ENCODE peak calls at places on chromosomes 16 and 17, in eight cellular contexts. One of them, this sample, is unnamed.

GRCh38 chr17:51385208-51385607 is 124.9 kb downstream of the UTP18 start:
- DNase-seq in cardiac muscle cell: no peak
- DNase-seq in IMR-90: no peak
- DNase-seq in HCT116: no peak
- DNase-seq in PC-3: no peak
- DNase-seq in astrocyte: no peak
- DNase-seq in right atrium auricular region: no peak
- DNase-seq in tibial artery: no peak
- DNase-seq in this sample: no peak

GRCh38 chr16:72560617-72561016 is 388.7 kb upstream of the PMFBP1 start:
- DNase-seq in IMR-90: no peak
- DNase-seq in tibial artery: no peak
- DNase-seq in PC-3: no peak
- DNase-seq in cardiac muscle cell: peak
- DNase-seq in right atrium auricular region: no peak
- DNase-seq in astrocyte: no peak
- DNase-seq in HCT116: no peak
- DNase-seq in this sample: no peak

GRCh38 chr17:78435330-78436005 is 57.0 kb downstream of the PGS1 start:
- DNase-seq in PC-3: no peak
- DNase-seq in tibial artery: no peak
- DNase-seq in right atrium auricular region: no peak
- DNase-seq in astrocyte: no peak
- DNase-seq in HCT116: no peak
- DNase-seq in IMR-90: no peak
- DNase-seq in cardiac muscle cell: no peak
- DNase-seq in this sample: no peak

GRCh38 chr17:2796164-2797140 is at the start of gene RAP1GAP2:
- DNase-seq in tibial artery: peak
- DNase-seq in cardiac muscle cell: no peak
- DNase-seq in astrocyte: no peak
- DNase-seq in HCT116: no peak
- DNase-seq in right atrium auricular region: peak
- DNase-seq in IMR-90: no peak
- DNase-seq in PC-3: no peak
- DNase-seq in this sample: no peak

GRCh38 chr16:80719573-80719972 is 84.8 kb downstream of the CDYL2 start:
- DNase-seq in IMR-90: no peak
- DNase-seq in astrocyte: no peak
- DNase-seq in right atrium auricular region: no peak
- DNase-seq in PC-3: no peak
- DNase-seq in cardiac muscle cell: no peak
- DNase-seq in HCT116: no peak
- DNase-seq in tibial artery: no peak
- DNase-seq in this sample: no peak

GRCh38 chr16:61581417-61582046 is 454.7 kb downstream of the CDH8 start:
- DNase-seq in cardiac muscle cell: no peak
- DNase-seq in right atrium auricular region: no peak
- DNase-seq in HCT116: no peak
- DNase-seq in astrocyte: no peak
- DNase-seq in IMR-90: no peak
- DNase-seq in tibial artery: no peak
- DNase-seq in PC-3: no peak
- DNase-seq in this sample: no peak

GRCh38 chr16:55655709-55656694 is at the start of gene SLC6A2:
- DNase-seq in PC-3: no peak
- DNase-seq in HCT116: no peak
- DNase-seq in IMR-90: no peak
- DNase-seq in cardiac muscle cell: no peak
- DNase-seq in right atrium auricular region: no peak
- DNase-seq in tibial artery: no peak
- DNase-seq in astrocyte: no peak
- DNase-seq in this sample: no peak

GRCh38 chr17:69047368-69048263 is 13.1 kb downstream of the ABCA9 start:
- DNase-seq in cardiac muscle cell: peak
- DNase-seq in PC-3: no peak
- DNase-seq in HCT116: no peak
- DNase-seq in astrocyte: peak
- DNase-seq in right atrium auricular region: peak
- DNase-seq in IMR-90: peak
- DNase-seq in tibial artery: peak
- DNase-seq in this sample: no peak

GRCh38 chr17:27455569-27455913 is 707 bp upstream of the KSR1 start:
- DNase-seq in PC-3: no peak
- DNase-seq in HCT116: no peak
- DNase-seq in IMR-90: no peak
- DNase-seq in astrocyte: no peak
- DNase-seq in tibial artery: no peak
- DNase-seq in right atrium auricular region: no peak
- DNase-seq in cardiac muscle cell: no peak
- DNase-seq in this sample: no peak

GRCh38 chr17:6870841-6871240 is 39.3 kb upstream of the TEKT1 start:
- DNase-seq in astrocyte: no peak
- DNase-seq in IMR-90: no peak
- DNase-seq in cardiac muscle cell: peak
- DNase-seq in tibial artery: no peak
- DNase-seq in HCT116: no peak
- DNase-seq in right atrium auricular region: no peak
- DNase-seq in PC-3: no peak
- DNase-seq in this sample: no peak

GRCh38 chr16:66692341-66692740 is 4.2 kb downstream of the CMTM4 start:
- DNase-seq in astrocyte: no peak
- DNase-seq in cardiac muscle cell: no peak
- DNase-seq in IMR-90: no peak
- DNase-seq in tibial artery: no peak
- DNase-seq in PC-3: peak
- DNase-seq in HCT116: no peak
- DNase-seq in right atrium auricular region: no peak
- DNase-seq in this sample: no peak

GRCh38 chr16:77897831-77898540 is 109.6 kb downstream of the VAT1L start:
- DNase-seq in astrocyte: no peak
- DNase-seq in cardiac muscle cell: no peak
- DNase-seq in HCT116: no peak
- DNase-seq in PC-3: no peak
- DNase-seq in right atrium auricular region: no peak
- DNase-seq in IMR-90: peak
- DNase-seq in tibial artery: no peak
- DNase-seq in this sample: no peak

GRCh38 chr16:74268372-74268782 is 28.2 kb upstream of the PSMD7 start:
- DNase-seq in right atrium auricular region: no peak
- DNase-seq in astrocyte: no peak
- DNase-seq in HCT116: no peak
- DNase-seq in cardiac muscle cell: no peak
- DNase-seq in IMR-90: no peak
- DNase-seq in PC-3: no peak
- DNase-seq in tibial artery: no peak
- DNase-seq in this sample: no peak

GRCh38 chr17:82978354-82978753 is 101.1 kb upstream of the METRNL start:
- DNase-seq in tibial artery: no peak
- DNase-seq in astrocyte: no peak
- DNase-seq in IMR-90: no peak
- DNase-seq in cardiac muscle cell: no peak
- DNase-seq in right atrium auricular region: no peak
- DNase-seq in PC-3: no peak
- DNase-seq in HCT116: no peak
- DNase-seq in this sample: no peak

GRCh38 chr16:64242510-64242909 is 879.4 kb downstream of the CDH11 start:
- DNase-seq in HCT116: no peak
- DNase-seq in IMR-90: no peak
- DNase-seq in cardiac muscle cell: no peak
- DNase-seq in tibial artery: no peak
- DNase-seq in astrocyte: no peak
- DNase-seq in right atrium auricular region: no peak
- DNase-seq in PC-3: no peak
- DNase-seq in this sample: no peak

GRCh38 chr16:83803811-83804210 is 4.0 kb upstream of the HSBP1 start:
- DNase-seq in right atrium auricular region: no peak
- DNase-seq in tibial artery: no peak
- DNase-seq in HCT116: no peak
- DNase-seq in IMR-90: no peak
- DNase-seq in PC-3: peak
- DNase-seq in cardiac muscle cell: no peak
- DNase-seq in astrocyte: no peak
- DNase-seq in this sample: no peak

GRCh38 chr16:23254338-23254737 is 47.8 kb upstream of the SCNN1B start:
- DNase-seq in right atrium auricular region: no peak
- DNase-seq in PC-3: peak
- DNase-seq in cardiac muscle cell: no peak
- DNase-seq in HCT116: no peak
- DNase-seq in astrocyte: peak
- DNase-seq in tibial artery: no peak
- DNase-seq in IMR-90: peak
- DNase-seq in this sample: no peak

GRCh38 chr17:72111374-72111773 is 9.4 kb upstream of the SOX9 start:
- DNase-seq in astrocyte: no peak
- DNase-seq in cardiac muscle cell: no peak
- DNase-seq in PC-3: no peak
- DNase-seq in IMR-90: no peak
- DNase-seq in right atrium auricular region: no peak
- DNase-seq in tibial artery: no peak
- DNase-seq in HCT116: no peak
- DNase-seq in this sample: no peak

GRCh38 chr16:8634991-8635736 is 13.7 kb downstream of the METTL22 start:
- DNase-seq in astrocyte: peak
- DNase-seq in tibial artery: no peak
- DNase-seq in PC-3: peak
- DNase-seq in cardiac muscle cell: peak
- DNase-seq in HCT116: no peak
- DNase-seq in IMR-90: peak
- DNase-seq in right atrium auricular region: no peak
- DNase-seq in this sample: peak

DNA sequence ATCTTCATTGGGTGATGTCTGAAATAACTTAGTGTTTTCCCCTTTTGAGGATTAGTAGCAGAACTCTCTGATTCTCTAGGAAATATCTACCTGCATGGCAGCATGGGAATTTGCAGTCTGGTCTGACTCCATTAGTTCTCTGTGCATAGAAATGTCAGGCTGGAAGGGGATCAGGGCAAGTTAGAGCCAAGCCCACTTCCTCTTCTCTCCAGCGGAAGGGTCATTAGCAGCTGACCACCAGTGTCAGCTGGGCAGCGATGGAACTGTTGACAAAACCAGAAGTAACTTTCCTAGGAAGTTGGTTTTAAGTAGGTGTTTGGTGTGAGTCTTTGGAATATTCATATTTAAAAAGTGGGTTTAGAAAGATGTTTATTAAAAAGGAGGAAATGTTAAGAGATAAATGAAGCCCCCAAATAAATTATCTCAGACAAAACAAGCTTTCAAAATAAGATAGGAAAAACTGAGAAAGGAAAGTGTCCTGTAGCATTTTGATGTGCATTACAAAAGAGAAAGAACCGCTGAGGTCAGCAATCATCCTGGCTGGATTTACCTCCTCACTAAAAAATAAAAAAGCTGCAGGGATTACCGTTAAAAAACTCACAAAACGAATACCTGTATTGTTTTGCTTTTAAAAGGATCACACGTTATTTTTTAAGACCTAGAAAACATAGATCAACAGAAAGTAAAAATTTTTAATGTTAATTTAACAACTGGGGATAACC is 32.4 kb upstream of the MMD start:
- DNase-seq in right atrium auricular region: no peak
- DNase-seq in PC-3: no peak
- DNase-seq in cardiac muscle cell: no peak
- DNase-seq in astrocyte: no peak
- DNase-seq in HCT116: no peak
- DNase-seq in tibial artery: peak
- DNase-seq in IMR-90: no peak
- DNase-seq in this sample: no peak
- H3K27ac ChIP-seq in right atrium auricular region: no peak
- H3K27ac ChIP-seq in PC-3: peak
- H3K27ac ChIP-seq in cardiac muscle cell: no peak
- H3K27ac ChIP-seq in astrocyte: no peak
- H3K27ac ChIP-seq in HCT116: no peak
- H3K27ac ChIP-seq in tibial artery: no peak
- H3K27ac ChIP-seq in IMR-90: peak
- H3K27ac ChIP-seq in this sample: no peak

DNA sequence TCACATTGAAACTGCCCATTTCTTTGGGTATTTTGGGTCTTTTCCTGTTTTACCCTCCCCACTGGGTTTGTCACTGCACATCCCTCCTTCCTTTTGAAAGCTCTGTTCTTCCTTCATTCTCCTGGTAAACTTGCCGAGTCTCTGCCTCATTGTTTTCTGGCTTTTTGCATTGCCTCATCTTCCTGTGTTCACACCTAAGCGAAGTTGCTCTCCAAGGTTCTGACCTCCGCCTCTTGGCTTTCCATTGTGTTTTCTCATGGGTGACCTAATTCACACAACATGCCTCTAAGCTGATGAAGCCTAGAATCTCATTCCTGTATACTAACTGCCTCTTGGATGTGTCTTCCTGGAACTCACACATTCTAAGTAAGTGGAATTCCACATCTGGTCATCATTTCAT is 1096.1 kb upstream of the EEF2KMT start:
- DNase-seq in HCT116: no peak
- DNase-seq in IMR-90: no peak
- DNase-seq in tibial artery: no peak
- DNase-seq in cardiac muscle cell: no peak
- DNase-seq in astrocyte: peak
- DNase-seq in right atrium auricular region: no peak
- DNase-seq in PC-3: peak
- DNase-seq in this sample: no peak
- H3K27ac ChIP-seq in HCT116: no peak
- H3K27ac ChIP-seq in IMR-90: no peak
- H3K27ac ChIP-seq in tibial artery: no peak
- H3K27ac ChIP-seq in cardiac muscle cell: no peak
- H3K27ac ChIP-seq in astrocyte: no peak
- H3K27ac ChIP-seq in right atrium auricular region: no peak
- H3K27ac ChIP-seq in PC-3: no peak
- H3K27ac ChIP-seq in this sample: no peak

DNA sequence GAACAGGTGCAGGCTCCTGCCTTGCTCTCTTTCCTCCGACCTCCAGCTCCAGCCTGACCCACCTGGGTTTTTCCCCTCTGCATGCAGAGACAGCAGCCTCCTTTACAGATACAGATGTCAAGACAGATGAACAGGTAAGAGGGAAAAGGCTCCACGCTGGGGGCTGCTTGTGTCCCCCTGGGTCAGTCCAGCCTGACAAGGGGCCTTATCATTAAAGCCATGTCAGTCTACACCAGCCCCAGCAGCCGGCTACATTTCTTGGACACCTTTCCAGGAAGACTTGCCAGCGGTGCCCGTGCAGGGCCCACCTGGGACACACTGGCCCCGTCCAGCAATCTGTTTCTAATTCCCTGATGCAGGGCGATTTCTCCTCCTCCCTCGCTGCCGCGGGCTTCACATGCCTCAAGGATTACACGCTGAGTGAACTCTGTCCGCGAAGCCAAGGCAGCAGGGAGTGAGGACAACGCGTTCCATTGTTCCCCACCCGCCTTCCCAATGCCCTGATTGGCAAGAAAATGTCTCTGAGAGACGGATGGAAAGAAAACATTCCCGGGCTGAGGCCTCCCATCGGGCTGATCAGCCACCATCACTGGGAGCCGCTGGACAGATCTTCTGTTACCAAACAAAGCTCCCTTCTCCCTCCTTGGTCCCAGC is 184.7 kb downstream of the C16orf95 start:
- DNase-seq in astrocyte: peak
- DNase-seq in PC-3: peak
- DNase-seq in right atrium auricular region: peak
- DNase-seq in HCT116: peak
- DNase-seq in IMR-90: peak
- DNase-seq in cardiac muscle cell: peak
- DNase-seq in tibial artery: peak
- DNase-seq in this sample: peak
- H3K27ac ChIP-seq in astrocyte: peak
- H3K27ac ChIP-seq in PC-3: no peak
- H3K27ac ChIP-seq in right atrium auricular region: no peak
- H3K27ac ChIP-seq in HCT116: no peak
- H3K27ac ChIP-seq in IMR-90: no peak
- H3K27ac ChIP-seq in cardiac muscle cell: no peak
- H3K27ac ChIP-seq in tibial artery: peak
- H3K27ac ChIP-seq in this sample: peak

GRCh38 chr17:57465551-57465950 is 209.2 kb downstream of the MSI2 start:
- DNase-seq in tibial artery: no peak
- DNase-seq in HCT116: no peak
- DNase-seq in PC-3: no peak
- DNase-seq in IMR-90: no peak
- DNase-seq in right atrium auricular region: no peak
- DNase-seq in astrocyte: no peak
- DNase-seq in cardiac muscle cell: no peak
- DNase-seq in this sample: no peak
- H3K27ac ChIP-seq in tibial artery: no peak
- H3K27ac ChIP-seq in HCT116: no peak
- H3K27ac ChIP-seq in PC-3: no peak
- H3K27ac ChIP-seq in IMR-90: no peak
- H3K27ac ChIP-seq in right atrium auricular region: no peak
- H3K27ac ChIP-seq in astrocyte: no peak
- H3K27ac ChIP-seq in cardiac muscle cell: no peak
- H3K27ac ChIP-seq in this sample: peak